ENCODE peak calls at places on chromosomes 4 and X, in nine cellular contexts. W is caudate nucleus; X is NCI-H1092 treated with DMSO at 0.1 percent for 48 hours; M is fibroblast of the conjunctiva; J is mucosa of gallbladder; O is GM13976; P is NAMALWA; A is stimulated activated CD8-positive, alpha-beta memory T cell treated with anti-CD3 and anti-CD28 coated beads, Interleukin-4, amount 100 ng/mL, for 24 hours; U is NCI-H460. N is an unnamed sample.

GRCh38 chr4:2537011-2537830 is 774 bp downstream of the FAM193A start:
- DNase-seq in W (peak), X (peak), M (no peak), J (peak), O (peak), P (peak), A (peak), U (no peak), N (peak)

GRCh38 chr4:133694416-133694815 is 507.2 kb downstream of the PABPC4L start:
- DNase-seq in W (no peak), X (no peak), M (no peak), J (no peak), O (no peak), P (peak), A (no peak), U (no peak), N (no peak)

GRCh38 chr4:101348367-101348827 is 1.1 kb upstream of the PPP3CA start:
- DNase-seq in W (no peak), X (peak), M (no peak), J (peak), O (no peak), P (no peak), A (no peak), U (peak), N (no peak)

GRCh38 chrX:141183000-141183399 is 6.1 kb upstream of the LDOC1 start:
- DNase-seq in W (no peak), X (no peak), M (no peak), J (no peak), O (no peak), P (no peak), A (no peak), U (no peak), N (no peak)

GRCh38 chrX:22314692-22315091 is 42.0 kb downstream of the CBLL2 start:
- DNase-seq in W (no peak), X (no peak), M (no peak), J (no peak), O (no peak), P (no peak), A (no peak), U (peak), N (no peak)

GRCh38 chr4:1480720-1481119 is 74.5 kb upstream of the NKX1-1 start:
- DNase-seq in W (no peak), X (no peak), M (no peak), J (no peak), O (no peak), P (no peak), A (no peak), U (no peak), N (no peak)

GRCh38 chrX:79081895-79082512 is 62.5 kb upstream of the GPR174 start:
- DNase-seq in W (no peak), X (peak), M (peak), J (peak), O (peak), P (peak), A (no peak), U (peak), N (no peak)

GRCh38 chr4:86058621-86059020 is 301.2 kb downstream of the MAPK10 start:
- DNase-seq in W (no peak), X (no peak), M (no peak), J (no peak), O (no peak), P (no peak), A (no peak), U (no peak), N (no peak)

GRCh38 chr4:189204616-189205015 is 736.1 kb upstream of the FRG1 start:
- DNase-seq in W (no peak), X (no peak), M (no peak), J (no peak), O (no peak), P (no peak), A (no peak), U (no peak), N (no peak)

N was measured in stimulated activated effector memory CD8-positive, alpha-beta T cell treated with anti-CD3 and anti-CD28 coated beads, Interleukin-12 subunit alpha, Interleukin-12 subunit beta, amount 100 ng/mL, for 72 hours.